ENCODE peak calls at places on chromosome 16, in ten cellular contexts. L, T, G, Z, E, B, Q, M, K and Y are unnamed samples.

GRCh38 chr16:58661199-58661830 is 23.3 kb downstream of the SLC38A7 start:
- DNase-seq in E (no peak), B (peak; percentile 76), G (peak; percentile 23), Q (no peak), K (peak; percentile 66), M (peak; percentile 84), Z (peak; percentile 14), L (peak; percentile 91), T (peak; percentile 89), Y (peak; percentile 17)

GRCh38 chr16:53305743-53306142 is 128.5 kb upstream of the RBL2 start:
- DNase-seq in E (no peak), T (no peak), L (no peak), M (no peak), K (no peak), G (no peak), Z (no peak), Q (no peak), B (no peak), Y (no peak)

GRCh38 chr16:74607310-74607966 is 524 bp upstream of the GLG1 start:
- DNase-seq in K (no peak), Z (no peak), T (no peak), Q (no peak), B (no peak), G (no peak), M (no peak), L (no peak), E (no peak), Y (no peak)

GRCh38 chr16:50526796-50527195 is 21.4 kb upstream of the NKD1 start:
- DNase-seq in Z (no peak), B (no peak), T (no peak), K (no peak), M (no peak), L (no peak), E (no peak), Q (peak; percentile 13), G (no peak), Y (no peak)

GRCh38 chr16:87062569-87063442 is 254.4 kb downstream of the C16orf95 start:
- DNase-seq in Q (peak; percentile 74), G (peak; percentile 82), B (peak; percentile 59), L (peak; percentile 63), T (peak; percentile 79), M (peak; percentile 27), K (no peak), Z (peak; percentile 56), E (peak; percentile 59), Y (peak; percentile 77)

GRCh38 chr16:79599837-79600635 is 501 bp downstream of the MAF start:
- DNase-seq in T (peak; percentile 29), G (peak; percentile 65), E (peak; percentile 82), K (no peak), Z (no peak), L (no peak), M (no peak), Q (peak; percentile 74), B (no peak), Y (peak; percentile 49)

GRCh38 chr16:78535098-78535497 is 435.6 kb downstream of the WWOX start:
- DNase-seq in Z (no peak), E (no peak), Q (no peak), B (no peak), L (no peak), M (no peak), G (no peak), T (no peak), K (no peak), Y (no peak)

GRCh38 chr16:27503662-27504061 is 46.1 kb downstream of the GTF3C1 start:
- DNase-seq in B (no peak), Z (no peak), E (no peak), Q (no peak), M (peak; percentile 38), L (no peak), K (no peak), G (no peak), T (no peak), Y (no peak)

GRCh38 chr16:22188595-22189442 is 17.3 kb upstream of the EEF2K start:
- DNase-seq in L (peak; percentile 77), Q (peak; percentile 65), G (peak; percentile 69), T (peak; percentile 96), K (peak; percentile 86), Z (peak; percentile 21), E (peak; percentile 61), M (peak; percentile 77), B (peak; percentile 90), Y (peak; percentile 47)

GRCh38 chr16:14384745-14385144 is 245.3 kb downstream of the PARN start:
- DNase-seq in K (no peak), G (no peak), Z (no peak), L (no peak), E (no peak), B (no peak), M (no peak), Q (no peak), T (no peak), Y (no peak)

GRCh38 chr16:1300664-1301476 is 8.6 kb upstream of the UBE2I start:
- DNase-seq in B (no peak), K (no peak), Z (no peak), M (no peak), T (peak; percentile 54), G (peak; percentile 83), L (peak; percentile 32), Q (peak; percentile 88), E (no peak), Y (peak; percentile 85)

GRCh38 chr16:17499223-17499902 is 28.6 kb upstream of the XYLT1 start:
- DNase-seq in T (no peak), B (no peak), G (no peak), L (no peak), Q (no peak), E (no peak), Z (no peak), K (no peak), M (no peak), Y (no peak)

GRCh38 chr16:2842340-2843000 is 12.4 kb downstream of the ZG16B start:
- DNase-seq in B (no peak), T (peak; percentile 43), Z (no peak), E (peak; percentile 42), Q (no peak), L (no peak), G (peak; percentile 87), K (no peak), M (no peak), Y (peak; percentile 32)
- TF ChIP-seq CTCF in B (peak; percentile 31), T (peak; percentile 33), Z (peak; percentile 22), E (no peak), Q (peak; percentile 31), L (peak; percentile 71), G (peak; percentile 83), K (peak; percentile 40), M (peak; percentile 67), Y (peak; percentile 53)

DNA sequence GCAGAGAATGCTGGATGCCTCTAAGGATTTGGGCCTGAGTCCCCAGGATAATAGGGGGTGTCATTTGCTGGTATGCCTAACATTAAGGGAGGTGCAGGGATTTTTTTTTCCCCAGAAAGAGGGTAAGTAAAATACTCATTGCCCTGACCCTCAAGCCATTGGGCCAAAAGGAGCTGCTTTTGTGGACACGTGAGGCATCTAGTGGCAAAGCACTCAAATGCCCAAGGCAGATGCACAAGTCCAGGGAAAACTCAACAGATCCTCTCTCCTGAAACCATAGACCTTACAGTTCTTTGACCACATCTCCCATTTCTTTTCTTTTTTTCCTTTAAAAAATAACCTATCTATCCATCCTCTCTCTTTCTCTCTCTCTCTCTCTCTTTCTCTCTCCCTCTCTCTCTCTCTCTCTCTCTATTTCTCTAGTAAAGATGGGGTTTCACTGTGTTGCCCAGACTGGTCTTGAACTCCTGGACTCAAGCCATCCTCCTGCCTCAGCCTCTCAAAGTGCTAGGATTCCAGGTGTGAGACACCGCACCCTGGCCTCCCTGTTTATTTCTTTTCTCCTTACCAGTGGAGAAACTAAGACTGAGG is 11.8 kb downstream of the IRX5 start:
- DNase-seq in M (no peak), L (no peak), K (no peak), Z (no peak), G (no peak), T (no peak), E (no peak), B (no peak), Q (no peak), Y (no peak)
- TF ChIP-seq CTCF in M (no peak), L (peak; percentile 18), K (no peak), Z (no peak), G (no peak), T (no peak), E (no peak), B (no peak), Q (no peak), Y (no peak)

GRCh38 chr16:3668626-3669025 is 14.1 kb downstream of the DNASE1 start:
- DNase-seq in M (no peak), E (no peak), L (no peak), T (no peak), Q (no peak), G (no peak), B (no peak), Z (no peak), K (no peak), Y (no peak)

GRCh38 chr16:3662601-3663000 is 8.1 kb downstream of the DNASE1 start:
- DNase-seq in B (no peak), E (peak; percentile 16), M (no peak), K (no peak), L (no peak), Q (no peak), G (no peak), T (no peak), Z (no peak), Y (no peak)

GRCh38 chr16:3664187-3664896 is 9.9 kb downstream of the DNASE1 start:
- DNase-seq in Z (no peak), E (no peak), M (no peak), K (no peak), T (no peak), L (no peak), Q (no peak), G (no peak), B (no peak), Y (no peak)

GRCh38 chr16:3669067-3669466 is 14.6 kb downstream of the DNASE1 start:
- DNase-seq in L (no peak), K (no peak), B (no peak), G (no peak), E (no peak), T (no peak), Q (no peak), Z (no peak), M (no peak), Y (no peak)

GRCh38 chr16:3665508-3665907 is 11.0 kb downstream of the DNASE1 start:
- DNase-seq in Z (no peak), B (no peak), T (no peak), L (no peak), M (no peak), K (no peak), G (no peak), E (no peak), Q (no peak), Y (no peak)
- TF ChIP-seq CTCF in Z (no peak), B (no peak), T (no peak), L (no peak), M (no peak), K (no peak), G (no peak), E (no peak), Q (no peak), Y (no peak)

GRCh38 chr16:83420206-83420760 is 387.5 kb upstream of the HSBP1 start:
- DNase-seq in B (peak; percentile 35), Q (no peak), E (no peak), G (no peak), Z (no peak), T (peak; percentile 71), L (peak; percentile 15), K (no peak), M (peak; percentile 18), Y (peak; percentile 10)

DNA sequence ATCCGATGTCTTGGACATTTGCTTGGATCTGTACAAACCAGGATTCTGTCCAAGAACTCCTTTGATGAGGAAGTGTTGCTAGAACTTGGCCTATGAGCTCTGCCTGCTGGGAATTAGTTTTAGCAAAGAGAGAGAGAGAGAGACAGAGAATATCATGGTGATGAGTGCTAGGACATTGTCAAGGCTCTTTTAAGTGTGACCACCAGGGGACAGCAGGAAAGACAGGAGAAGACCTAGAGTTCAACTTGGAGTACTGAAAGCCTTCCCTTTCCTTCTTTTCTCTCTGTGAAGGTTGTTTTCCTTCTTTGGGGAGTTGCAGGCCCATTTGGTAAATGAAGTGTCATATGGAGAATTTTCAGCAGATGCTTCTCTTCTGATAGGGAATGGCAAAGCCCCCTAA is 389.2 kb upstream of the HSBP1 start:
- DNase-seq in L (no peak), K (no peak), E (no peak), T (no peak), Q (no peak), B (no peak), Z (no peak), M (no peak), G (no peak), Y (no peak)
- TF ChIP-seq CTCF in L (peak; percentile 10), K (peak; percentile 6), E (no peak), T (no peak), Q (no peak), B (no peak), Z (no peak), M (no peak), G (peak; percentile 15), Y (no peak)